ENCODE peak calls at places on chromosomes 16 and 17, in seven cellular contexts. O is A549; Q is left lung; E is sigmoid colon; W is CD4-positive, CD25-positive, alpha-beta regulatory T cell; U is ovary; H is Panc1. L is an unnamed sample. For H3K9me3, the result is how much of the 10 kb centered on the place peaks cover.

GRCh38 chr17:43405861-43406260 is 7.1 kb downstream of the ARL4D start:
- DNase-seq in O (no peak), Q (no peak), E (no peak), W (no peak), U (no peak), H (no peak), L (no peak)

GRCh38 chr17:57612202-57613071 is 132.7 kb downstream of the CCDC182 start:
- DNase-seq in O (no peak), Q (no peak), E (no peak), W (no peak), U (no peak), H (no peak), L (peak)

GRCh38 chr17:38673714-38674012 is 1.1 kb downstream of the EPOP start:
- DNase-seq in O (peak), Q (no peak), E (no peak), W (no peak), U (peak), H (no peak), L (no peak)

GRCh38 chr17:58317421-58318064 is 11.1 kb downstream of the TSPOAP1 start:
- DNase-seq in O (peak), Q (no peak), E (peak), W (peak), U (peak), H (peak), L (peak)

GRCh38 chr17:4566785-4567184 is 6.4 kb upstream of the GGT6 start:
- DNase-seq in O (peak), Q (no peak), E (no peak), W (no peak), U (peak), H (peak), L (no peak)

GRCh38 chr17:57407287-57408063 is 151.2 kb downstream of the MSI2 start:
- DNase-seq in O (no peak), Q (no peak), E (no peak), W (no peak), U (no peak), H (no peak), L (no peak)

GRCh38 chr17:78324391-78325075 is 35.3 kb downstream of the SOCS3 start:
- DNase-seq in O (no peak), Q (peak), E (peak), W (no peak), U (peak), H (no peak), L (peak)

GRCh38 chr17:4947010-4947410 is 1.3 kb downstream of the PFN1 start:
- DNase-seq in O (no peak), Q (peak), E (peak), W (no peak), U (no peak), H (no peak), L (no peak)

GRCh38 chr17:73494096-73494954 is 149.9 kb downstream of the SDK2 start:
- DNase-seq in O (no peak), Q (no peak), E (no peak), W (no peak), U (no peak), H (no peak), L (no peak)

GRCh38 chr17:34826332-34826731 is 134.9 kb downstream of the CCT6B start:
- DNase-seq in O (no peak), Q (no peak), E (no peak), W (no peak), U (no peak), H (peak), L (no peak)

GRCh38 chr17:74086992-74087391 is 116.5 kb upstream of the RPL38 start:
- DNase-seq in O (no peak), Q (no peak), E (no peak), W (no peak), U (no peak), H (no peak), L (no peak)

GRCh38 chr16:71963125-71963875 is 36.9 kb downstream of the PKD1L3 start:
- DNase-seq in O (no peak), Q (no peak), E (no peak), W (no peak), U (no peak), H (no peak), L (no peak)

GRCh38 chr17:81239714-81240555 is 817 bp downstream of the NDUFAF8 start:
- DNase-seq in O (peak), Q (no peak), E (no peak), W (peak), U (no peak), H (no peak), L (no peak)

GRCh38 chr17:76333673-76334505 is 19.8 kb downstream of the PRPSAP1 start:
- DNase-seq in O (no peak), Q (no peak), E (peak), W (no peak), U (no peak), H (no peak), L (no peak)

GRCh38 chr17:45228121-45228941 is 6.6 kb downstream of the FMNL1 start:
- DNase-seq in O (no peak), Q (peak), E (no peak), W (no peak), U (no peak), H (no peak), L (no peak)

GRCh38 chr16:67931712-67932461 is at the start of gene CTRL:
- DNase-seq in O (no peak), Q (no peak), E (no peak), W (no peak), U (peak), H (no peak), L (peak)

GRCh38 chr17:22484826-22485225 is 792.5 kb downstream of the KCNJ18 start:
- DNase-seq in O (no peak), Q (no peak), E (no peak), W (no peak), U (no peak), H (no peak), L (no peak)
- H3K9me3 ChIP-seq in O (under half), Q (under half), E (under half), W (under half), U (under half), H (under half), L (under half)

GRCh38 chr16:87534030-87534653 is 41.3 kb upstream of the ZCCHC14 start:
- DNase-seq in O (no peak), Q (no peak), E (no peak), W (no peak), U (no peak), H (no peak), L (peak)

GRCh38 chr16:87533061-87533460 is 40.2 kb upstream of the ZCCHC14 start:
- DNase-seq in O (no peak), Q (no peak), E (no peak), W (no peak), U (no peak), H (no peak), L (no peak)

GRCh38 chr16:87535855-87536794 is 43.3 kb upstream of the ZCCHC14 start:
- DNase-seq in O (no peak), Q (no peak), E (no peak), W (no peak), U (no peak), H (no peak), L (no peak)

GRCh38 chr16:87535457-87535854 is 42.6 kb upstream of the ZCCHC14 start:
- DNase-seq in O (no peak), Q (no peak), E (no peak), W (no peak), U (no peak), H (no peak), L (peak)

GRCh38 chr16:87534751-87535150 is 41.9 kb upstream of the ZCCHC14 start:
- DNase-seq in O (no peak), Q (no peak), E (no peak), W (no peak), U (no peak), H (no peak), L (no peak)
- H3K9me3 ChIP-seq in O (half or more), Q (under half), E (under half), W (under half), U (under half), H (under half), L (under half)

DNA sequence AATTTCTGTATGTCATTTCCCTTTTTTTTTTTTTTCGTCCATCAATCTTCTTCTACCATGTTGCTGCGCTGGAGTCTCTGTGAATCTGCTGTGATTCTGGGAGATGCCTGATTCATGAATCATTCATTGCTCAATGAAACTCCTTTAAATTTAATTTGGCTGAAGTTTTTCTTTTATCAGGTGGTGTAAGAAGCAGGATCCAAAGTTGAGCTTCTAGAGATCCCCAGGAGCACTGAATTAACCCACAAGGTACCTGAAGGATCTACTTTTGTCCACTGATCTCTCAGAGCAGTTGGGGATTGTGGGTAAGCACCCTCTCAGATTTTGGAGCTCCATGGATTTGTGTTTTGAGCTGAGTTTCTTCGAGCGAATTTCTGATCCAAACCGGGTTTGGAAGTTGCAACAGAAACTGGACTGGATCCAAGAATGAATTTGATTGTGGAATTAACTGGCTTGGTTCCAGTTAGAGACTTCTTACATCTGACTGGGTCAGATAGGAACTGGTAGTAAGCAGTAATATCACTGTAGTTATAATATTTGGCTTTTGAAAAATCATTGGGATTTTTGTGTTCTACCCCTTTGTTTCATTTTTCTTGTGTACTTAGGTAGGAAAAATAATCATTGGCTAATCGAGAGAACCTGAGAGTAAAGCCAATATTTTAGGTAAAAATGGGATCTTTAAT is 447.8 kb upstream of the TOM1L1 start:
- DNase-seq in O (no peak), Q (no peak), E (no peak), W (no peak), U (no peak), H (no peak), L (no peak)
- H3K9me3 ChIP-seq in O (under half), Q (under half), E (under half), W (under half), U (under half), H (under half), L (under half)

GRCh38 chr16:35910409-35910808 is 2451.0 kb downstream of the TP53TG3F start:
- DNase-seq in O (no peak), Q (no peak), E (no peak), W (no peak), U (no peak), H (no peak), L (no peak)
- H3K9me3 ChIP-seq in O (under half), Q (half or more), E (under half), W (under half), U (under half), H (under half), L (under half)

GRCh38 chr16:1732071-1732470 is 26.1 kb downstream of the MAPK8IP3 start:
- DNase-seq in O (no peak), Q (no peak), E (no peak), W (no peak), U (no peak), H (no peak), L (no peak)

GRCh38 chr16:1731073-1731472 is 25.1 kb downstream of the MAPK8IP3 start:
- DNase-seq in O (no peak), Q (no peak), E (no peak), W (no peak), U (no peak), H (no peak), L (no peak)

GRCh38 chr16:1734123-1734522 is 28.1 kb downstream of the MAPK8IP3 start:
- DNase-seq in O (no peak), Q (no peak), E (no peak), W (no peak), U (no peak), H (no peak), L (no peak)

GRCh38 chr16:1731603-1732002 is 25.6 kb downstream of the MAPK8IP3 start:
- DNase-seq in O (no peak), Q (no peak), E (no peak), W (no peak), U (no peak), H (no peak), L (no peak)

GRCh38 chr16:1734816-1735215 is 28.8 kb downstream of the MAPK8IP3 start:
- DNase-seq in O (no peak), Q (no peak), E (no peak), W (no peak), U (no peak), H (no peak), L (no peak)
- H3K9me3 ChIP-seq in O (under half), Q (under half), E (under half), W (under half), U (under half), H (under half), L (under half)

GRCh38 chr16:35751191-35751941 is 2292.0 kb downstream of the TP53TG3F start:
- DNase-seq in O (no peak), Q (peak), E (peak), W (no peak), U (no peak), H (no peak), L (no peak)
- H3K9me3 ChIP-seq in O (under half), Q (half or more), E (under half), W (half or more), U (under half), H (under half), L (under half)

DNA sequence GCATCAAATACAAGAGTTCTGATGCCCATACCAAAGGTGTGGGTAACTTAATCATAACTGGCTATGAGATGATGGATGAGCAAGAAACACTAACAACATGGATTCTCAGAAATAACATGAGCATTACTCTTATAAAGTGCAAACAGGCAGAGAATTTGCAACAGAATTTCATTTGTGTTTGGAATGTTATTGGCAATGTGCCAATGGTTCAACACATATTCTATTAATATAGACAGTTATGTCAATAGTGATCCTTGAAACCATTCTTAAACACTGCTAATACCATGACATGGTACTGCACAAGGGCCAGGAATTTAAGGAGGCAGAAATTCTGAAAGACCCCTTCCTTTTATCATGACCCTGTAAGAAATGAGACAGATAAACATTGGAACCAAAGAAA is 217.1 kb upstream of the WSB1 start:
- DNase-seq in O (no peak), Q (no peak), E (no peak), W (no peak), U (no peak), H (no peak), L (no peak)
- H3K9me3 ChIP-seq in O (under half), Q (under half), E (under half), W (under half), U (under half), H (under half), L (under half)

L was measured in aorta.